ENCODE peak calls at places on chromosome 21, in four cellular contexts. F, M, N and R are unnamed samples.

GRCh38 chr21:27268290-27268689 is 301.4 kb upstream of the ADAMTS5 start:
- DNase-seq in M (no peak), N (peak), F (no peak), R (no peak)

GRCh38 chr21:39330001-39330400 is 16.6 kb upstream of the BRWD1 start:
- DNase-seq in M (no peak), F (no peak), N (no peak), R (no peak)

GRCh38 chr21:45874716-45875415 is 106.7 kb upstream of the COL6A1 start:
- DNase-seq in M (peak), N (peak), F (no peak), R (no peak)

GRCh38 chr21:34205811-34206635 is 132.6 kb downstream of the MRPS6 start:
- DNase-seq in M (peak), F (no peak), N (no peak), R (no peak)

GRCh38 chr21:39852726-39853510 is 14.3 kb upstream of the PCP4 start:
- DNase-seq in M (no peak), N (no peak), F (no peak), R (no peak)

GRCh38 chr21:46022551-46023107 is 41.1 kb downstream of the COL6A1 start:
- DNase-seq in M (no peak), N (no peak), F (no peak), R (no peak)

GRCh38 chr21:15534450-15534886 is 195.3 kb upstream of the USP25 start:
- DNase-seq in F (no peak), N (no peak), M (no peak), R (no peak)

GRCh38 chr21:36097427-36098230 is 27.8 kb downstream of the CBR1 start:
- DNase-seq in N (peak), M (no peak), F (no peak), R (peak)

GRCh38 chr21:37873655-37874054 is 42.6 kb downstream of the KCNJ6 start:
- DNase-seq in F (no peak), M (no peak), N (no peak), R (no peak)

GRCh38 chr21:42293649-42294272 is 21.4 kb downstream of the TFF3 start:
- DNase-seq in F (no peak), M (no peak), N (no peak), R (no peak)

GRCh38 chr21:34282223-34282622 is 81.6 kb upstream of the KCNE2 start:
- DNase-seq in N (peak), F (no peak), M (peak), R (no peak)

GRCh38 chr21:27839512-27840115 is 872.7 kb upstream of the ADAMTS5 start:
- DNase-seq in M (no peak), F (no peak), N (no peak), R (no peak)

GRCh38 chr21:39050839-39051560 is 132.3 kb downstream of the PSMG1 start:
- DNase-seq in M (no peak), N (no peak), F (no peak), R (no peak)

GRCh38 chr21:45613396-45613795 is 30.1 kb upstream of the PCBP3 start:
- DNase-seq in F (no peak), N (no peak), M (no peak), R (no peak)

GRCh38 chr21:20445971-20446370 is 552.2 kb upstream of the NCAM2 start:
- DNase-seq in N (no peak), M (no peak), F (no peak), R (no peak)

GRCh38 chr21:31660134-31660565 is 657 bp downstream of the SOD1 start:
- DNase-seq in N (peak), M (no peak), F (no peak), R (no peak)

GRCh38 chr21:17388226-17388625 is 124.6 kb upstream of the CXADR start:
- DNase-seq in M (no peak), N (no peak), F (no peak), R (no peak)

GRCh38 chr21:15000076-15000475 is 64.7 kb downstream of the NRIP1 start:
- DNase-seq in F (no peak), M (no peak), N (peak), R (peak)

GRCh38 chr21:16195476-16195875 is 465.7 kb downstream of the USP25 start:
- DNase-seq in F (no peak), N (peak), M (peak), R (peak)

GRCh38 chr21:24895885-24896734 is 711.2 kb downstream of the MRPL39 start:
- DNase-seq in F (no peak), N (peak), M (peak), R (no peak)

GRCh38 chr21:14229399-14229798 is 13.4 kb downstream of the RBM11 start:
- DNase-seq in F (no peak), M (no peak), N (no peak), R (no peak)

GRCh38 chr21:35043549-35043948 is 5.6 kb downstream of the RUNX1 start:
- DNase-seq in F (no peak), N (no peak), M (no peak), R (no peak)

GRCh38 chr21:45579383-45580180 is 37.3 kb upstream of the SLC19A1 start:
- DNase-seq in M (no peak), N (no peak), F (no peak), R (no peak)

GRCh38 chr21:17921579-17922530 is 102.7 kb upstream of the C21orf91 start:
- DNase-seq in N (peak), F (no peak), M (peak), R (peak)

GRCh38 chr21:41763398-41763931 is 3.4 kb downstream of the RIPK4 start:
- DNase-seq in F (no peak), M (no peak), N (peak), R (no peak)

GRCh38 chr21:43767980-43768867 is 7.9 kb downstream of the CSTB start:
- DNase-seq in N (peak), F (peak), M (peak), R (peak)

GRCh38 chr21:31604591-31605190 is 54.8 kb upstream of the SOD1 start:
- DNase-seq in F (peak), N (peak), M (peak), R (peak)

GRCh38 chr21:19853061-19853460 is 1145.1 kb upstream of the NCAM2 start:
- DNase-seq in F (no peak), M (no peak), N (no peak), R (no peak)

GRCh38 chr21:28975401-28975800 is 17.3 kb downstream of the LTN1 start:
- DNase-seq in M (peak), F (no peak), N (no peak), R (no peak)

GRCh38 chr21:38447611-38448010 is 50.7 kb downstream of the ERG start:
- DNase-seq in M (no peak), F (no peak), N (no peak), R (no peak)

GRCh38 chr21:15653710-15654109 is 76.1 kb upstream of the USP25 start:
- DNase-seq in M (no peak), F (no peak), N (no peak), R (no peak)

GRCh38 chr21:43819511-43820405 is 30.4 kb downstream of the RRP1 start:
- DNase-seq in M (no peak), F (no peak), N (no peak), R (no peak)

GRCh38 chr21:36429672-36430546 is 44.7 kb downstream of the CHAF1B start:
- DNase-seq in F (peak), N (peak), M (peak), R (peak)